ENCODE peak calls at places on chromosomes 1 and 21, in five cellular contexts. E is H1, P is K562, O is IMR-90, W is HepG2. M is an unnamed sample.

GRCh38 chr1:159009287-159009686 is 420 bp upstream of the IFI16 start:
- DNase-seq in E (no peak), P (no peak), O (no peak), W (no peak), M (no peak)

GRCh38 chr1:2583331-2583791 is 3.2 kb upstream of the PRXL2B start:
- DNase-seq in E (no peak), P (no peak), O (no peak), W (no peak), M (no peak)

GRCh38 chr1:211628446-211628845 is 47.0 kb downstream of the NEK2 start:
- DNase-seq in E (no peak), P (no peak), O (no peak), W (no peak), M (no peak)

GRCh38 chr1:117633936-117634335 is 28.1 kb downstream of the TENT5C start:
- DNase-seq in E (no peak), P (no peak), O (no peak), W (no peak), M (no peak)

GRCh38 chr1:6330410-6330827 is 63.1 kb downstream of the ACOT7 start:
- DNase-seq in E (no peak), P (no peak), O (peak), W (no peak), M (no peak)

GRCh38 chr1:29282924-29283803 is 46.8 kb downstream of the PTPRU start:
- DNase-seq in E (peak), P (peak), O (peak), W (peak), M (peak)

GRCh38 chr1:86419277-86419903 is 4.6 kb upstream of the CLCA2 start:
- DNase-seq in E (no peak), P (peak), O (no peak), W (no peak), M (no peak)

GRCh38 chr1:235404190-235404589 is 37.0 kb downstream of the TBCE start:
- DNase-seq in E (no peak), P (no peak), O (no peak), W (no peak), M (peak)

GRCh38 chr1:16249838-16250241 is 12.9 kb upstream of the CPLANE2 start:
- DNase-seq in E (no peak), P (no peak), O (peak), W (peak), M (no peak)

GRCh38 chr1:115448282-115449044 is 110.4 kb upstream of the NGF start:
- DNase-seq in E (no peak), P (no peak), O (no peak), W (no peak), M (no peak)

GRCh38 chr21:36719614-36720013 is 20.7 kb downstream of the SIM2 start:
- DNase-seq in E (no peak), P (no peak), O (no peak), W (no peak), M (no peak)

GRCh38 chr1:230307213-230307612 is 118.9 kb downstream of the PGBD5 start:
- DNase-seq in E (no peak), P (no peak), O (no peak), W (no peak), M (no peak)

GRCh38 chr1:165169028-165169427 is 187.5 kb downstream of the LMX1A start:
- DNase-seq in E (no peak), P (no peak), O (no peak), W (no peak), M (no peak)

GRCh38 chr1:57206038-57206437 is 217.8 kb downstream of the DAB1 start:
- DNase-seq in E (peak), P (no peak), O (no peak), W (no peak), M (no peak)

GRCh38 chr1:63724375-63724774 is 49.4 kb upstream of the ROR1 start:
- DNase-seq in E (no peak), P (no peak), O (no peak), W (no peak), M (no peak)

GRCh38 chr1:6523566-6523965 is 30.7 kb downstream of the NOL9 start:
- DNase-seq in E (peak), P (peak), O (peak), W (peak), M (peak)

GRCh38 chr21:39799178-39799577 is 54.2 kb downstream of the IGSF5 start:
- DNase-seq in E (no peak), P (no peak), O (no peak), W (no peak), M (no peak)

GRCh38 chr1:5505944-5506343 is 486.3 kb downstream of the NPHP4 start:
- DNase-seq in E (no peak), P (no peak), O (no peak), W (no peak), M (no peak)

GRCh38 chr1:119384591-119384990 is 16.0 kb downstream of the HAO2 start:
- DNase-seq in E (no peak), P (no peak), O (no peak), W (no peak), M (no peak)

GRCh38 chr1:94305704-94306103 is 68.3 kb upstream of the ARHGAP29 start:
- DNase-seq in E (no peak), P (no peak), O (peak), W (no peak), M (no peak)

GRCh38 chr1:200445213-200445612 is 35.4 kb upstream of the ZNF281 start:
- DNase-seq in E (no peak), P (no peak), O (peak), W (no peak), M (no peak)

GRCh38 chr21:43727571-43728466 is 8.9 kb downstream of the PDXK start:
- DNase-seq in E (no peak), P (peak), O (peak), W (peak), M (peak)

GRCh38 chr1:167083066-167083682 is 7.0 kb downstream of the GPA33 start:
- DNase-seq in E (no peak), P (no peak), O (no peak), W (no peak), M (no peak)

GRCh38 chr1:34911465-34911864 is 18.0 kb downstream of the DLGAP3 start:
- DNase-seq in E (no peak), P (no peak), O (no peak), W (no peak), M (no peak)

GRCh38 chr1:100893718-100894117 is 924 bp downstream of the EXTL2 start:
- DNase-seq in E (no peak), P (no peak), O (no peak), W (no peak), M (no peak)

GRCh38 chr1:14630986-14631385 is 32.5 kb downstream of the KAZN start:
- DNase-seq in E (no peak), P (no peak), O (no peak), W (no peak), M (no peak)

GRCh38 chr1:69221492-69221990 is 346.2 kb upstream of the LRRC7 start:
- DNase-seq in E (no peak), P (no peak), O (no peak), W (no peak), M (no peak)

GRCh38 chr1:212760126-212760823 is 31.3 kb downstream of the NSL1 start:
- DNase-seq in E (no peak), P (no peak), O (no peak), W (peak), M (peak)

GRCh38 chr1:23810818-23811420 is 10.4 kb upstream of the GALE start:
- DNase-seq in E (no peak), P (peak), O (peak), W (no peak), M (peak)

GRCh38 chr1:232943679-232944252 is 6.6 kb upstream of the NTPCR start:
- DNase-seq in E (no peak), P (no peak), O (no peak), W (no peak), M (no peak)

GRCh38 chr1:228487336-228488106 is at the start of gene RNF187:
- DNase-seq in E (no peak), P (peak), O (peak), W (no peak), M (no peak)

GRCh38 chr21:46477765-46478164 is 19.1 kb downstream of the DIP2A start:
- DNase-seq in E (no peak), P (no peak), O (peak), W (no peak), M (no peak)

GRCh38 chr1:202276081-202276715 is 65.5 kb downstream of the UBE2T start:
- DNase-seq in E (no peak), P (no peak), O (no peak), W (no peak), M (no peak)
- TF ChIP-seq MAFK in E (no peak), P (no peak), O (no peak), W (no peak), M (no peak)

GRCh38 chr1:51061231-51061943 is 40.6 kb upstream of the C1orf185 start:
- DNase-seq in E (no peak), P (no peak), O (peak), W (no peak), M (no peak)

GRCh38 chr1:51063121-51063520 is 38.9 kb upstream of the C1orf185 start:
- DNase-seq in E (no peak), P (no peak), O (peak), W (no peak), M (peak)

GRCh38 chr1:51058863-51059262 is 43.2 kb upstream of the C1orf185 start:
- DNase-seq in E (no peak), P (peak), O (peak), W (peak), M (no peak)
- TF ChIP-seq MAFK in E (no peak), P (no peak), O (no peak), W (no peak), M (no peak)

GRCh38 chr1:153606194-153606593 is 6.7 kb downstream of the S100A16 start:
- DNase-seq in E (no peak), P (no peak), O (no peak), W (no peak), M (no peak)
- TF ChIP-seq MAFK in E (no peak), P (no peak), O (no peak), W (no peak), M (no peak)

GRCh38 chr1:223700942-223701637 is 11.2 kb upstream of the CAPN2 start:
- DNase-seq in E (no peak), P (peak), O (peak), W (peak), M (peak)
- TF ChIP-seq MAFK in E (no peak), P (peak), O (peak), W (no peak), M (peak)

DNA sequence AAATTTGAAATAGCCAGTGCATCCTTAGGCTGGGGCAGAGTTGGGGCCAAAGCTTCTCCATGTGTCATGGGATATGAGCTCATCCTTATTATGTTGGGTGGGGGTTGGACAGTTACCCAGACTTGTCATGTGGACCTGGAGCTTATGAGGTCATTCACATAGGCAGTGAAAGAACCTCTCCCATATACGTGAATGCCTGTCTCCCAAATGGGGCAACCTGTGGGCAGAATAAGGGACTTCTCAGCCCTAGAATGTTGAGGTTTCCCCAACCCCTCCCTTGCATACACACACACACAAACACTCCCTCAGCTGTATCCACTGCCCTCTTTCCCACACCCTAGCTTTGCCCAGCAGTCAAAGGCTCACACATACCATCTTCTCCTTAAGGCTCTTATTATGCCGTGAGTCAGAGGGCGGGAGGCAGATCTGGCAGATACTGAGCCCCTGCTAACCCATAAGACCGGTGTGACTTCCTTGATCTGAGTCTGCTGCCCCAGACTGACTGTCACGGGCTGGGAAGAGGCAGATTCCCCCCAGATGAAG is 2.3 kb upstream of the IVL start:
- DNase-seq in E (no peak), P (no peak), O (peak), W (no peak), M (no peak)
- TF ChIP-seq MAFK in E (no peak), P (no peak), O (no peak), W (no peak), M (no peak)

GRCh38 chr1:26610781-26611180 is 81.2 kb downstream of the RPS6KA1 start:
- DNase-seq in E (no peak), P (no peak), O (no peak), W (no peak), M (no peak)

GRCh38 chr1:26614655-26615411 is 81.0 kb upstream of the ARID1A start:
- DNase-seq in E (no peak), P (no peak), O (no peak), W (no peak), M (no peak)

GRCh38 chr1:26607191-26607590 is 77.6 kb downstream of the RPS6KA1 start:
- DNase-seq in E (no peak), P (no peak), O (no peak), W (no peak), M (no peak)

GRCh38 chr1:26603856-26604255 is 74.3 kb downstream of the RPS6KA1 start:
- DNase-seq in E (no peak), P (no peak), O (no peak), W (no peak), M (no peak)

DNA sequence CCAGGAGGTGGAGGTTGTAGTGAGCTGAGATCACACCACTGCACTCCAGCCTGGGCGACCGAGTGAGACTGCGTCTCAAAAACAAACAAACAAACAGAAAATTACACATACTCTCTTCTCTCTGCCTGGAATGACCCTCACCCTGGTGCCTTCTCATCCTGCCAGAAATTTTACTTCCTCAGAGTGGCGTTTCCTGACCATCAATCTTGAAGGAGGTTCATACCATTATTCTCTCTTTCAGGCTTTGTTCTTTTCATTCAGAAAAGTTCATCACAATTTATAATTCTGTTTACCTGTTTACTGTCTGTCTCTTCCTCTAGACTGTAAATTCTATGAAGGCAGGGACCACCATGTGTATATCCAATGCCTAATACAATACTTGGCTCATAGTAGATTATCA is 79.3 kb downstream of the RPS6KA1 start:
- DNase-seq in E (no peak), P (no peak), O (no peak), W (no peak), M (no peak)
- TF ChIP-seq MAFK in E (no peak), P (no peak), O (no peak), W (no peak), M (no peak)

DNA sequence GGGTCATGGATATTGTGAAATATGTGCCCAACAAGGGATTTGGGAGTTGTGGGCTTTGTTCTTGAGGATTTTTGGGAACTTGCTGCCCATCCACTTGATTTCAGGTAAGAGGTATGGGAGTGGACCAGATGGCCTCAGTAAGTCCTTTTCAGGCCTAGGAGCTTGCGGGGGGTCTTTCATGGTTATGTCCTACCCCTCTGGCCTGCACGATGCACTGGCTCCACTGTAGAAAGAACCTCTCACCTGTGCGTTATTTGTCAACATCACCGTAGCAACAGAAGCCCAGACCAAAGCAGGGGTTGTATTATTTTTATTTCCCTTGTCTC is 8.6 kb downstream of the RIIAD1 start:
- DNase-seq in E (no peak), P (no peak), O (no peak), W (no peak), M (no peak)
- TF ChIP-seq MAFK in E (no peak), P (no peak), O (no peak), W (no peak), M (no peak)

DNA sequence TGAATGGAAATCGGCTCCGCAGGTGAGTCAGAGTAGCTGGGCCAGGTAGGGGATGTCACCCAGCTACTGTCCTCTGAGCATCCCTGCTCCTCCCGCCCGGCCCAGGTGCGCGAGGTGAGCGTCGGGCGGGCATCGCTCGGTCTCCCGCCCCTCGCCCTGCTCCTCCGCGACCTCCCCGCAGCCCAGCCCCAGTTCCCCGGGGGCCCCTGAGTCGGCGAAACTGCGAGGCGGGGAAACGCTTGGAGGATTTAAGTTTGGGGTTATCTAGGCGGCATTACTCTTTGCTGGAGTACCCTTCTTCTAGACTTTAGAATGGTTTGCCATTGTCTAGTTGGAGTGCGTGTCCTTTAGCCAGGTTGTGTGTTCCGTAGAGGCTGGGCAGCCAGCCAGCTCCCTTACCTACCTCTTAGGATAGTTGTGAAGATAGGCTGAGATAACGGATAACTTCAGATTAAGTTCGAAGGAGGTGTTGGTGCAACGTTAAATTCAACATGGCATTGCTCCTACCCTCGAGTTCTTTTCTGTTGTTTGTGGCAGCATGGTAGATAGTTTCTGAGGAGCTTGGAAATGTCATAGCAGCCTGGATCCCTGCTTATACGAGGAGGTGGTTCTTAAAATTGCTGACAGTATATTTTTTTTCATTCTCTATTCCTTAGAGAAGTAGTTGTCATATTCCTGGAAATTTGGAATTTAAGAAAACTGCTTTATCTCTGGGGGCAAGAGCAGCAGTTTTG is 686 bp downstream of the AGO3 start:
- DNase-seq in E (no peak), P (no peak), O (peak), W (peak), M (no peak)
- TF ChIP-seq MAFK in E (peak), P (peak), O (peak), W (peak), M (peak)

GRCh38 chr1:37851782-37852210 is 7.6 kb downstream of the MTF1 start:
- DNase-seq in E (no peak), P (no peak), O (peak), W (no peak), M (no peak)
- TF ChIP-seq MAFK in E (no peak), P (no peak), O (peak), W (no peak), M (no peak)

GRCh38 chr1:182348916-182349747 is 42.5 kb downstream of the GLUL start:
- DNase-seq in E (no peak), P (no peak), O (no peak), W (no peak), M (no peak)
- TF ChIP-seq MAFK in E (no peak), P (no peak), O (no peak), W (no peak), M (no peak)